ENCODE peak calls at places on chromosomes 3 and 15, in six cellular contexts. Y is nephron progenitor cell, X is C1 segment of cervical spinal cord, V is AG08395, T is testis, S is NCI-H2107. C is an unnamed sample.

GRCh38 chr15:63513271-63513670 is 8.9 kb downstream of the USP3 start:
- DNase-seq in Y (no peak), X (no peak), V (no peak), T (no peak), S (no peak), C (no peak)

GRCh38 chr3:126365351-126366274 is 8.4 kb upstream of the KLF15 start:
- DNase-seq in Y (no peak), X (no peak), V (no peak), T (no peak), S (no peak), C (no peak)

GRCh38 chr3:184559336-184559735 is 2.2 kb upstream of the EPHB3 start:
- DNase-seq in Y (no peak), X (no peak), V (no peak), T (no peak), S (no peak), C (peak; percentile 72)

GRCh38 chr15:31843426-31844055 is 186.8 kb upstream of the CHRNA7 start:
- DNase-seq in Y (no peak), X (no peak), V (no peak), T (no peak), S (no peak), C (no peak)

GRCh38 chr15:45660231-45660979 is 25.6 kb downstream of the SQOR start:
- DNase-seq in Y (no peak), X (no peak), V (peak; percentile 15), T (no peak), S (no peak), C (no peak)

GRCh38 chr3:4824948-4825325 is 154.3 kb upstream of the BHLHE40 start:
- DNase-seq in Y (no peak), X (no peak), V (peak; percentile 85), T (no peak), S (no peak), C (no peak)

GRCh38 chr3:15728766-15729165 is 69.0 kb downstream of the ANKRD28 start:
- DNase-seq in Y (no peak), X (no peak), V (peak; percentile 11), T (no peak), S (no peak), C (no peak)

GRCh38 chr3:73784647-73785420 is 160.1 kb upstream of the PDZRN3 start:
- DNase-seq in Y (no peak), X (no peak), V (peak; percentile 35), T (no peak), S (no peak), C (no peak)

GRCh38 chr3:1092771-1093170 is at the start of gene CNTN6:
- DNase-seq in Y (peak; percentile 26), X (peak; percentile 3), V (no peak), T (no peak), S (no peak), C (no peak)

GRCh38 chr3:13040381-13041074 is 32.7 kb downstream of the IQSEC1 start:
- DNase-seq in Y (no peak), X (no peak), V (no peak), T (no peak), S (no peak), C (no peak)

GRCh38 chr3:113211370-113212154 is at the start of gene BOC:
- DNase-seq in Y (peak; percentile 46), X (peak; percentile 30), V (peak; percentile 69), T (peak; percentile 48), S (no peak), C (no peak)

GRCh38 chr15:69729167-69729748 is 276.6 kb downstream of the RPLP1 start:
- DNase-seq in Y (peak; percentile 58), X (no peak), V (peak; percentile 43), T (peak; percentile 72), S (no peak), C (no peak)

GRCh38 chr3:109863701-109864100 is 526.4 kb upstream of the DPPA4 start:
- DNase-seq in Y (no peak), X (no peak), V (no peak), T (no peak), S (no peak), C (no peak)

GRCh38 chr3:64354221-64354620 is 129.0 kb upstream of the PRICKLE2 start:
- DNase-seq in Y (no peak), X (no peak), V (no peak), T (no peak), S (no peak), C (no peak)

GRCh38 chr15:31360158-31360561 is 33.5 kb downstream of the KLF13 start:
- DNase-seq in Y (no peak), X (no peak), V (no peak), T (no peak), S (no peak), C (no peak)

GRCh38 chr15:92306662-92307061 is 87.0 kb upstream of the ST8SIA2 start:
- DNase-seq in Y (no peak), X (no peak), V (peak; percentile 8), T (peak; percentile 21), S (no peak), C (no peak)

GRCh38 chr3:36615861-36616260 is 148.5 kb downstream of the DCLK3 start:
- DNase-seq in Y (no peak), X (no peak), V (no peak), T (no peak), S (no peak), C (no peak)

GRCh38 chr3:31232049-31233040 is 300.4 kb upstream of the STT3B start:
- DNase-seq in Y (no peak), X (no peak), V (no peak), T (no peak), S (no peak), C (no peak)

GRCh38 chr3:176906046-176906905 is 291.0 kb downstream of the TBL1XR1 start:
- DNase-seq in Y (no peak), X (no peak), V (no peak), T (peak; percentile 59), S (peak; percentile 64), C (peak; percentile 86)

GRCh38 chr3:55089211-55089610 is 161.4 kb upstream of the LRTM1 start:
- DNase-seq in Y (no peak), X (no peak), V (no peak), T (peak; percentile 33), S (no peak), C (no peak)

GRCh38 chr3:149224736-149225594 is 3.3 kb upstream of the CP start:
- DNase-seq in Y (no peak), X (no peak), V (peak; percentile 67), T (no peak), S (no peak), C (no peak)

GRCh38 chr3:132641837-132642538 is 17.6 kb downstream of the ACAD11 start:
- DNase-seq in Y (no peak), X (no peak), V (peak; percentile 72), T (no peak), S (no peak), C (peak; percentile 65)

GRCh38 chr3:59655616-59656015 is 605.8 kb upstream of the CFAP20DC start:
- DNase-seq in Y (no peak), X (no peak), V (no peak), T (no peak), S (no peak), C (no peak)

C was measured in NCI-H2029 treated with DMSO at 0.1 percent for 48 hours.